ENCODE peak calls at places on chromosomes 5 and 9, in five cellular contexts. U, Y, I, B and G are unnamed samples.
A peak's percentile ranks its signal among the peaks of the same experiment; 100 is the strongest.

GRCh38 chr9:89482056-89482784 is 15.7 kb downstream of the SEMA4D start:
- DNase-seq in U (no peak), Y (no peak), I (no peak), B (no peak), G (no peak)

GRCh38 chr5:58929726-58930125 is 346.9 kb downstream of the RAB3C start:
- DNase-seq in U (no peak), Y (no peak), I (no peak), B (no peak), G (no peak)

GRCh38 chr5:43110606-43111170 is 10.0 kb upstream of the ZNF131 start:
- DNase-seq in U (no peak), Y (no peak), I (no peak), B (peak; percentile 43), G (no peak)

GRCh38 chr5:57298985-57299491 is 125.2 kb downstream of the GPBP1 start:
- DNase-seq in U (peak; percentile 57), Y (peak; percentile 42), I (peak; percentile 32), B (peak; percentile 46), G (no peak)

GRCh38 chr5:32522429-32523143 is 62.8 kb upstream of the SUB1 start:
- DNase-seq in U (no peak), Y (no peak), I (no peak), B (no peak), G (no peak)

GRCh38 chr9:114779352-114779845 is 26.4 kb downstream of the TNFSF15 start:
- DNase-seq in U (no peak), Y (no peak), I (no peak), B (no peak), G (no peak)

GRCh38 chr5:36719266-36719665 is 112.9 kb downstream of the SLC1A3 start:
- DNase-seq in U (no peak), Y (no peak), I (no peak), B (no peak), G (no peak)

GRCh38 chr9:85319946-85320345 is 421.8 kb downstream of the AGTPBP1 start:
- DNase-seq in U (no peak), Y (no peak), I (no peak), B (no peak), G (no peak)

GRCh38 chr9:78685471-78685870 is 388.5 kb downstream of the PSAT1 start:
- DNase-seq in U (no peak), Y (no peak), I (no peak), B (no peak), G (no peak)

GRCh38 chr9:75369989-75370388 is 281.7 kb downstream of the OSTF1 start:
- DNase-seq in U (no peak), Y (no peak), I (no peak), B (no peak), G (no peak)

GRCh38 chr5:76794871-76795270 is 24.0 kb upstream of the F2RL1 start:
- DNase-seq in U (no peak), Y (no peak), I (no peak), B (no peak), G (no peak)

GRCh38 chr5:109191153-109191558 is 218.6 kb downstream of the PJA2 start:
- DNase-seq in U (no peak), Y (no peak), I (no peak), B (no peak), G (no peak)

GRCh38 chr5:41256400-41256799 is 43.1 kb upstream of the C6 start:
- DNase-seq in U (no peak), Y (no peak), I (no peak), B (no peak), G (no peak)

GRCh38 chr5:16759147-16759800 is 142.5 kb upstream of the RETREG1 start:
- DNase-seq in U (no peak), Y (no peak), I (peak; percentile 5), B (no peak), G (no peak)

GRCh38 chr5:131242728-131243255 is 21.1 kb upstream of the CDC42SE2 start:
- DNase-seq in U (no peak), Y (no peak), I (no peak), B (no peak), G (no peak)

GRCh38 chr5:10124287-10124686 is 125.4 kb downstream of the ATPSCKMT start:
- DNase-seq in U (no peak), Y (no peak), I (no peak), B (no peak), G (no peak)

GRCh38 chr5:167861134-167861930 is 430.1 kb upstream of the WWC1 start:
- DNase-seq in U (peak; percentile 46), Y (peak; percentile 9), I (no peak), B (no peak), G (no peak)

GRCh38 chr9:114611516-114612271 is 603 bp downstream of the TMEM268 start:
- DNase-seq in U (peak; percentile 66), Y (no peak), I (no peak), B (no peak), G (no peak)

GRCh38 chr9:131045300-131046092 is 36.5 kb downstream of the LAMC3 start:
- DNase-seq in U (no peak), Y (no peak), I (no peak), B (no peak), G (no peak)

GRCh38 chr9:84371737-84372136 is 31.2 kb upstream of the SLC28A3 start:
- DNase-seq in U (no peak), Y (no peak), I (no peak), B (peak; percentile 7), G (no peak)

GRCh38 chr9:18296702-18297531 is 177.0 kb upstream of the ADAMTSL1 start:
- DNase-seq in U (no peak), Y (no peak), I (no peak), B (no peak), G (no peak)

GRCh38 chr5:8247485-8247884 is 378.5 kb downstream of the MTRR start:
- DNase-seq in U (no peak), Y (no peak), I (no peak), B (no peak), G (no peak)

GRCh38 chr9:76534031-76534430 is 75.0 kb downstream of the GCNT1 start:
- DNase-seq in U (no peak), Y (no peak), I (no peak), B (no peak), G (no peak)

GRCh38 chr5:169695919-169696490 is 58.9 kb downstream of the DOCK2 start:
- DNase-seq in U (peak; percentile 22), Y (no peak), I (no peak), B (no peak), G (no peak)

GRCh38 chr5:66356011-66356565 is 212.0 kb downstream of the SREK1 start:
- DNase-seq in U (no peak), Y (no peak), I (no peak), B (no peak), G (no peak)

GRCh38 chr9:121440265-121440664 is 59.4 kb downstream of the GGTA1 start:
- DNase-seq in U (peak; percentile 55), Y (no peak), I (no peak), B (peak; percentile 39), G (no peak)

GRCh38 chr9:126915281-126915816 is 767 bp downstream of the RALGPS1 start:
- DNase-seq in U (no peak), Y (no peak), I (no peak), B (no peak), G (no peak)

GRCh38 chr5:172133359-172134029 is 54.5 kb downstream of the STK10 start:
- DNase-seq in U (no peak), Y (no peak), I (no peak), B (no peak), G (no peak)

GRCh38 chr5:56377573-56377972 is 144.4 kb upstream of the ANKRD55 start:
- DNase-seq in U (no peak), Y (no peak), I (no peak), B (no peak), G (no peak)

GRCh38 chr9:138017200-138017599 is 139.6 kb downstream of the CACNA1B start:
- DNase-seq in U (no peak), Y (no peak), I (no peak), B (no peak), G (no peak)
- TF ChIP-seq SUZ12 in U (no peak), Y (no peak), I (no peak), B (no peak), G (no peak)

DNA sequence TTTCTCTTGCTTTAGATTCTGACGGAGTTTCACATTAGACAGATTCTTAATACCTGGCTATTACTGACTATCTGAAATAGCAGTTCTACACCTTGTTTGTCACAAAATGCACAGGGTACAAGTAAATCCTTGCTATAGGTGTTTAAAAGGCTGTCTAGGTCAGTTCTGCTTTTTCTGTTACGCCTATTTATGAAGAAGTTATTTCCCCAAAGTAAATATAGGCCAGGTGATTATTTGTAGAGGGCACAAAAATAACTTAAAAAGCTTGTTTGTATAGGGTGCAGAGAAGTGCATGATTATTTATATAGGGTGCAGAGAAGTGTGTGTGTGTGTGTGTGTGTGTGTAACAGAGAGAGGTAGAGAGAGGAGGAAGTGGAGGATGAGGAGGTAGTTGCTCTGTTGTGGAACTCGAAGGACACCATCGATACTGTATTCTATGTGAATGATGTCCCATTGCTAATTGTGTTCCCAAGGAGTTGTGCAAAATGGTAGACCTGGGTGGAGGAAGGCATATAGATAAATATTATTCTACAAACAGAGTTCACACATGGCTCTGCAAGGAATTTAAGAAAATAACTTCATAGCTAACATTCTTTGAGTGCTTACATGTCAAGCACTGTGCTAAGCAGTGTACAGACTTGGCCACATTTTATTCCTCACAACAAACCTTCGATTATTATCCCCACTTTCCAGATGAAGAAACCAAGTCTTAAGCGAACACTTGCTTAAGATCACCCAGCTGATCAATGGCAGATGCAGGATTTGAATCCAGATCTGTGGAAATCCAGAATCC is 96.3 kb upstream of the EQTN start:
- DNase-seq in U (no peak), Y (no peak), I (no peak), B (no peak), G (no peak)
- TF ChIP-seq SUZ12 in U (no peak), Y (no peak), I (no peak), B (no peak), G (no peak)

GRCh38 chr9:81132796-81133195 is 556.6 kb downstream of the TLE1 start:
- DNase-seq in U (no peak), Y (no peak), I (no peak), B (no peak), G (no peak)
- TF ChIP-seq SUZ12 in U (no peak), Y (no peak), I (no peak), B (no peak), G (no peak)

GRCh38 chr5:141716009-141716408 is 34.0 kb upstream of the ARAP3 start:
- DNase-seq in U (no peak), Y (no peak), I (no peak), B (no peak), G (no peak)
- TF ChIP-seq SUZ12 in U (no peak), Y (no peak), I (no peak), B (no peak), G (no peak)

GRCh38 chr5:113488645-113489184 is 462 bp upstream of the MCC start:
- DNase-seq in U (no peak), Y (no peak), I (no peak), B (no peak), G (no peak)

GRCh38 chr5:113491022-113491421 is 2.8 kb upstream of the MCC start:
- DNase-seq in U (no peak), Y (no peak), I (no peak), B (no peak), G (no peak)

GRCh38 chr5:113490317-113490716 is 2.1 kb upstream of the MCC start:
- DNase-seq in U (no peak), Y (no peak), I (no peak), B (no peak), G (no peak)

GRCh38 chr5:113487779-113488644 is at the start of gene MCC:
- DNase-seq in U (peak; percentile 85), Y (peak; percentile 63), I (no peak), B (peak; percentile 53), G (peak; percentile 66)

DNA sequence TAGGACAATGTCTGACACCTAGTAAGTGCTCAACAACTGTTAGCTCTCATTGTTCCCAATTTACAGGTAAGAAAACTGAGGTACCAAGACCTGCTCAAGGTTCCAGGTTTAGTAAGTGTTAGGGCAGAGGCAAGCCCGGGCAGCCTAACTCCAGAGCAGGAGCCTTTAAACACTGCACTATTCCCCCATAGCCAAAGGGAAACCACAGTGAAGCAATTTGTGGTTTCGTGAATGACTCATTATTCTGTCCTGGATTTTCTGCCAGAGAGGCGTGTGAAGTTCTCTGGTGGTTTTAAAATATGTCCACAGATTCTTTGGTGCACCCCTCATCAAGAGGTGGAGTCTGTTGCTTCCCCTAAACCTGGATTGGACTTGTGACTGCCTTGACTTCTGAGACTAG is 1.0 kb upstream of the MCC start:
- DNase-seq in U (no peak), Y (no peak), I (no peak), B (peak; percentile 57), G (no peak)
- TF ChIP-seq SUZ12 in U (no peak), Y (no peak), I (no peak), B (no peak), G (no peak)